ENCODE peak calls at places on chromosomes 1 and 21, in nine cellular contexts. Y is MM.1S, H is kidney epithelial cell, K is foreskin fibroblast, F is lung, Z is AG10803, B is psoas muscle, J is BE2C, X is gastrocnemius medialis. U is an unnamed sample.
A peak's percentile ranks its signal among the peaks of the same experiment; 100 is the strongest.

GRCh38 chr1:74964508-74964907 is 169.7 kb upstream of the LHX8 start:
- DNase-seq in Y (no peak), H (no peak), K (peak; percentile 2), F (no peak), Z (no peak), B (no peak), J (peak; percentile 76), X (no peak), U (peak; percentile 45)

GRCh38 chr21:25901580-25901979 is 166.8 kb downstream of the GABPA start:
- DNase-seq in Y (no peak), H (no peak), K (peak; percentile 32), F (no peak), Z (no peak), B (no peak), J (no peak), X (no peak), U (no peak)

GRCh38 chr1:150954708-150955107 is 19.9 kb downstream of the CERS2 start:
- DNase-seq in Y (no peak), H (no peak), K (no peak), F (no peak), Z (no peak), B (no peak), J (no peak), X (no peak), U (no peak)

GRCh38 chr21:34807146-34807880 is 138.5 kb downstream of the CLIC6 start:
- DNase-seq in Y (no peak), H (peak; percentile 97), K (peak; percentile 93), F (no peak), Z (peak; percentile 92), B (no peak), J (no peak), X (peak; percentile 53), U (peak; percentile 65)

GRCh38 chr1:216688127-216688657 is 35.0 kb downstream of the ESRRG start:
- DNase-seq in Y (no peak), H (no peak), K (no peak), F (no peak), Z (no peak), B (no peak), J (peak; percentile 28), X (no peak), U (no peak)

GRCh38 chr1:229253170-229253974 is 17.5 kb upstream of the RAB4A start:
- DNase-seq in Y (peak; percentile 85), H (peak; percentile 79), K (peak; percentile 70), F (no peak), Z (peak; percentile 34), B (no peak), J (no peak), X (no peak), U (no peak)

GRCh38 chr1:66834926-66835325 is 33.9 kb upstream of the INSL5 start:
- DNase-seq in Y (no peak), H (no peak), K (peak; percentile 30), F (no peak), Z (no peak), B (no peak), J (no peak), X (no peak), U (no peak)

GRCh38 chr1:29853716-29854330 is 617.5 kb downstream of the PTPRU start:
- DNase-seq in Y (no peak), H (no peak), K (no peak), F (no peak), Z (no peak), B (no peak), J (no peak), X (no peak), U (no peak)

GRCh38 chr1:185670187-185670627 is 64.0 kb upstream of the HMCN1 start:
- DNase-seq in Y (peak; percentile 30), H (no peak), K (peak; percentile 75), F (no peak), Z (peak; percentile 66), B (no peak), J (no peak), X (no peak), U (no peak)

GRCh38 chr1:229689915-229690314 is 63.9 kb downstream of the URB2 start:
- DNase-seq in Y (no peak), H (no peak), K (no peak), F (no peak), Z (no peak), B (no peak), J (no peak), X (no peak), U (no peak)

GRCh38 chr1:186483561-186483960 is 22.6 kb upstream of the PDC start:
- DNase-seq in Y (no peak), H (no peak), K (no peak), F (no peak), Z (no peak), B (no peak), J (no peak), X (no peak), U (no peak)

GRCh38 chr1:80639777-80640533 is 1160.8 kb upstream of the ADGRL2 start:
- DNase-seq in Y (peak; percentile 59), H (no peak), K (no peak), F (no peak), Z (no peak), B (no peak), J (no peak), X (no peak), U (no peak)

GRCh38 chr1:201731142-201731541 is 97.8 kb upstream of the IPO9 start:
- DNase-seq in Y (no peak), H (no peak), K (no peak), F (no peak), Z (no peak), B (no peak), J (no peak), X (no peak), U (no peak)

GRCh38 chr21:46115441-46116188 is 17.7 kb downstream of the COL6A2 start:
- DNase-seq in Y (no peak), H (no peak), K (no peak), F (no peak), Z (no peak), B (no peak), J (peak; percentile 3), X (peak; percentile 9), U (no peak)

GRCh38 chr1:168234846-168235547 is 9.2 kb downstream of the SFT2D2 start:
- DNase-seq in Y (peak; percentile 81), H (no peak), K (peak; percentile 68), F (no peak), Z (no peak), B (no peak), J (peak; percentile 49), X (no peak), U (no peak)
- TF ChIP-seq CTCF in Y (peak; percentile 97), H (peak; percentile 62), K (peak; percentile 69), F (peak; percentile 5), Z (peak; percentile 72), B (peak; percentile 46), J (peak; percentile 85), X (peak; percentile 12), U (peak; percentile 53)

GRCh38 chr1:96541491-96541890 is 180.1 kb upstream of the PTBP2 start:
- DNase-seq in Y (no peak), H (no peak), K (no peak), F (no peak), Z (no peak), B (no peak), J (no peak), X (no peak), U (no peak)

GRCh38 chr1:96533820-96534219 is 187.8 kb upstream of the PTBP2 start:
- DNase-seq in Y (no peak), H (no peak), K (peak; percentile 81), F (no peak), Z (peak; percentile 74), B (no peak), J (no peak), X (no peak), U (peak; percentile 43)

GRCh38 chr1:96536576-96536975 is 185.0 kb upstream of the PTBP2 start:
- DNase-seq in Y (no peak), H (no peak), K (peak; percentile 76), F (no peak), Z (no peak), B (no peak), J (no peak), X (no peak), U (no peak)

GRCh38 chr1:96538883-96539282 is 182.7 kb upstream of the PTBP2 start:
- DNase-seq in Y (no peak), H (no peak), K (peak; percentile 96), F (peak; percentile 45), Z (peak; percentile 97), B (no peak), J (peak; percentile 16), X (peak; percentile 44), U (peak; percentile 90)

GRCh38 chr1:96538001-96538649 is 183.5 kb upstream of the PTBP2 start:
- DNase-seq in Y (no peak), H (no peak), K (peak; percentile 90), F (peak; percentile 41), Z (peak; percentile 81), B (no peak), J (no peak), X (peak; percentile 50), U (no peak)
- TF ChIP-seq CTCF in Y (no peak), H (no peak), K (no peak), F (no peak), Z (peak; percentile 42), B (no peak), J (peak; percentile 17), X (no peak), U (peak; percentile 39)

GRCh38 chr1:16248603-16249534 is 11.9 kb upstream of the CPLANE2 start:
- DNase-seq in Y (peak; percentile 21), H (peak; percentile 75), K (peak; percentile 94), F (peak; percentile 79), Z (peak; percentile 89), B (peak; percentile 78), J (peak; percentile 88), X (peak; percentile 89), U (peak; percentile 64)

GRCh38 chr1:16244650-16245285 is 7.8 kb upstream of the CPLANE2 start:
- DNase-seq in Y (no peak), H (no peak), K (no peak), F (no peak), Z (no peak), B (no peak), J (no peak), X (peak; percentile 5), U (no peak)

GRCh38 chr1:16248007-16248436 is 11.0 kb upstream of the CPLANE2 start:
- DNase-seq in Y (no peak), H (no peak), K (no peak), F (no peak), Z (no peak), B (no peak), J (no peak), X (peak; percentile 18), U (no peak)

GRCh38 chr1:16245476-16246196 is 8.7 kb upstream of the CPLANE2 start:
- DNase-seq in Y (no peak), H (no peak), K (no peak), F (no peak), Z (no peak), B (no peak), J (no peak), X (peak; percentile 8), U (no peak)

DNA sequence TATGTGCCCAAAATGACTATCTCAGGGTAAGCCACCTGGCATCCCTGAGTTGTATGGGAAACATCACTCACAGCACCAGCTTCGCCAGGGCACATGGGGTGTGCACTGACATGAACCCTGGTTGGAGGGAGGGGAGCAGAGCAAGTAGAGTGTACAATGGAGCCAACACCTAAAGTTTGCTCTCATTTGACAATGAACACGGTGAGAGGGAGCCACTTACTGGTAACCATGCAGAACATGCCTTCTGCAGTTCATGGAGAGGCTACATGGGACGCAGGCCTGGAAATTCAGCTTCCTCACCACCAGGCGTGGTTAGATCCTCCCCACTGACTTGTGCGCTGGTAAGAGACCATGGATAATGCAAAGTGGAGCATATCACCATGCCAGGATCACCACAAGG is 10.0 kb upstream of the CPLANE2 start:
- DNase-seq in Y (no peak), H (no peak), K (no peak), F (no peak), Z (no peak), B (no peak), J (no peak), X (peak; percentile 10), U (no peak)
- TF ChIP-seq CTCF in Y (no peak), H (no peak), K (no peak), F (no peak), Z (no peak), B (no peak), J (no peak), X (no peak), U (no peak)

GRCh38 chr1:49995734-49996133 is 28.0 kb downstream of the AGBL4 start:
- DNase-seq in Y (no peak), H (no peak), K (no peak), F (no peak), Z (no peak), B (no peak), J (peak; percentile 14), X (no peak), U (no peak)
- TF ChIP-seq CTCF in Y (peak; percentile 18), H (peak; percentile 5), K (no peak), F (no peak), Z (no peak), B (no peak), J (peak; percentile 51), X (no peak), U (no peak)

U was measured in AG09319.